ENCODE peak calls at places on chromosomes 13 and 19, in five cellular contexts. B is neural crest cell, S is OCI-LY7, P is mesothelial cell of epicardium, E is AG09319. K is an unnamed sample.

GRCh38 chr13:31765441-31765840 is 26.1 kb downstream of the RXFP2 start:
- DNase-seq in E (no peak), B (no peak), S (no peak), P (no peak), K (peak)

GRCh38 chr13:100203696-100204367 is 114.9 kb downstream of the PCCA start:
- DNase-seq in P (no peak), B (no peak), E (no peak), S (no peak), K (peak)

GRCh38 chr19:40592170-40592569 is 9.0 kb upstream of the LTBP4 start:
- DNase-seq in B (no peak), S (peak), P (no peak), E (no peak), K (peak)

GRCh38 chr19:34832581-34833112 is 59.6 kb upstream of the ZNF599 start:
- DNase-seq in S (no peak), E (no peak), P (no peak), B (no peak), K (no peak)

GRCh38 chr19:38842439-38843174 is 7.2 kb downstream of the HNRNPL start:
- DNase-seq in S (peak), B (no peak), E (no peak), P (no peak), K (no peak)

GRCh38 chr13:93862259-93862658 is 617.2 kb downstream of the DCT start:
- DNase-seq in P (no peak), E (no peak), S (no peak), B (no peak), K (peak)

GRCh38 chr13:37173214-37173613 is 67.8 kb upstream of the CSNK1A1L start:
- DNase-seq in E (peak), B (no peak), S (no peak), P (no peak), K (peak)

GRCh38 chr13:83215627-83216026 is 666.6 kb downstream of the SLITRK1 start:
- DNase-seq in B (no peak), S (no peak), P (no peak), E (peak), K (peak)

GRCh38 chr13:32267836-32268439 is 47.2 kb downstream of the ZAR1L start:
- DNase-seq in S (peak), E (no peak), B (no peak), P (no peak), K (no peak)

GRCh38 chr19:45179063-45179847 is 671 bp downstream of the BLOC1S3 start:
- DNase-seq in E (no peak), P (no peak), S (no peak), B (no peak), K (peak)

GRCh38 chr19:16371540-16371986 is 46.9 kb downstream of the KLF2 start:
- DNase-seq in B (no peak), P (no peak), E (no peak), S (peak), K (no peak)

GRCh38 chr19:41478875-41479756 is 36.2 kb downstream of the ERICH4 start:
- DNase-seq in P (no peak), B (no peak), S (no peak), E (no peak), K (no peak)

GRCh38 chr19:16496613-16496983 is 404 bp downstream of the C19orf44 start:
- DNase-seq in B (no peak), S (peak), E (no peak), P (no peak), K (peak)

GRCh38 chr13:52348983-52349780 is 56.8 kb downstream of the THSD1 start:
- DNase-seq in E (no peak), P (no peak), B (no peak), S (no peak), K (peak)

GRCh38 chr13:76720416-76720815 is 165.8 kb downstream of the KCTD12 start:
- DNase-seq in S (no peak), E (no peak), P (no peak), B (no peak), K (no peak)

GRCh38 chr19:42466521-42467436 is 24.0 kb upstream of the CXCL17 start:
- DNase-seq in S (peak), B (no peak), E (no peak), P (no peak), K (no peak)

GRCh38 chr13:61695147-61695546 is 279.5 kb upstream of the PCDH20 start:
- DNase-seq in P (no peak), B (no peak), E (no peak), S (no peak), K (peak)

GRCh38 chr19:12789098-12789903 is 2.0 kb upstream of the JUNB start:
- DNase-seq in E (no peak), P (no peak), B (no peak), S (no peak), K (no peak)

GRCh38 chr13:21047591-21048282 is 13.6 kb downstream of the LATS2 start:
- DNase-seq in P (no peak), E (no peak), B (no peak), S (no peak), K (no peak)

GRCh38 chr13:87331178-87331577 is 340.0 kb upstream of the SLITRK5 start:
- DNase-seq in B (no peak), S (no peak), E (no peak), P (no peak), K (no peak)

GRCh38 chr13:51912091-51912490 is 50.3 kb downstream of the CCDC70 start:
- DNase-seq in S (peak), B (no peak), E (no peak), P (no peak), K (no peak)

GRCh38 chr19:48397636-48398328 is 4.3 kb downstream of the GRIN2D start:
- DNase-seq in B (no peak), E (no peak), S (no peak), P (no peak), K (no peak)

GRCh38 chr13:51905787-51906186 is 44.0 kb downstream of the CCDC70 start:
- DNase-seq in E (no peak), B (no peak), S (no peak), P (no peak), K (no peak)

GRCh38 chr13:43878897-43879322 is 630 bp downstream of the CCDC122 start:
- DNase-seq in P (peak), B (peak), S (peak), E (peak), K (peak)

GRCh38 chr13:99800951-99801350 is 170.6 kb downstream of the ZIC5 start:
- DNase-seq in S (no peak), B (no peak), E (no peak), P (no peak), K (no peak)

GRCh38 chr19:47095707-47096704 is 17.6 kb downstream of the ZC3H4 start:
- DNase-seq in E (no peak), P (no peak), S (no peak), B (no peak), K (peak)

DNA sequence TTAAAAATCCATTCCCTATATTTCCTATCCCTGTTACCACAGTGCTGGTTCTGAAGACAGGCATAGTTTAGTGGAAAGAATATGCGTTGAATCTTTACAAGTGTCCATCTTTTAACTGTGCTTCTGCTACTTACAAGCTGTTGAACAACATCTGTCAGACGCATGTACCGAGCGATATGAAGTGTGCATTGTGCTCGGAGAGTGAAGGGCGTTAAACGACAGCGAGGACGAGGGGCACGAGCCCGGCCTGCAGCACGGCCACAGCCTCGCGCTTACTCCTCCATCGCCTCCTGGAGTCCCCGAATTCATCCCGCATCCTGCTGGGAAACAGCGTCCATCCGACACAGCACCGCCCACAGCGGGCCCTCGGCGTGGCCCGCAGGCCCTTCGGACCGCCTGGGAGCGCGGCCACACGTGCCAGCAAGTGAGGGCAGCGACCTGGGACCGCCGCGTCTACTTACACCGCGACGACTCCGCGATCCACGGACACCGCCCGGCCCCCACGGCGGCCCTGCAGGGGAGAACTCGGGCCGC is 512 bp downstream of the PCID2 start:
- DNase-seq in E (no peak), B (no peak), S (no peak), P (no peak), K (peak)
- TF ChIP-seq CTCF in E (peak), B (no peak), S (no peak), P (no peak), K (no peak)

GRCh38 chr13:29959086-29959485 is 108.7 kb upstream of the UBL3 start:
- DNase-seq in B (no peak), S (no peak), P (no peak), E (no peak), K (no peak)
- TF ChIP-seq CTCF in B (no peak), S (no peak), P (no peak), E (no peak), K (no peak)

DNA sequence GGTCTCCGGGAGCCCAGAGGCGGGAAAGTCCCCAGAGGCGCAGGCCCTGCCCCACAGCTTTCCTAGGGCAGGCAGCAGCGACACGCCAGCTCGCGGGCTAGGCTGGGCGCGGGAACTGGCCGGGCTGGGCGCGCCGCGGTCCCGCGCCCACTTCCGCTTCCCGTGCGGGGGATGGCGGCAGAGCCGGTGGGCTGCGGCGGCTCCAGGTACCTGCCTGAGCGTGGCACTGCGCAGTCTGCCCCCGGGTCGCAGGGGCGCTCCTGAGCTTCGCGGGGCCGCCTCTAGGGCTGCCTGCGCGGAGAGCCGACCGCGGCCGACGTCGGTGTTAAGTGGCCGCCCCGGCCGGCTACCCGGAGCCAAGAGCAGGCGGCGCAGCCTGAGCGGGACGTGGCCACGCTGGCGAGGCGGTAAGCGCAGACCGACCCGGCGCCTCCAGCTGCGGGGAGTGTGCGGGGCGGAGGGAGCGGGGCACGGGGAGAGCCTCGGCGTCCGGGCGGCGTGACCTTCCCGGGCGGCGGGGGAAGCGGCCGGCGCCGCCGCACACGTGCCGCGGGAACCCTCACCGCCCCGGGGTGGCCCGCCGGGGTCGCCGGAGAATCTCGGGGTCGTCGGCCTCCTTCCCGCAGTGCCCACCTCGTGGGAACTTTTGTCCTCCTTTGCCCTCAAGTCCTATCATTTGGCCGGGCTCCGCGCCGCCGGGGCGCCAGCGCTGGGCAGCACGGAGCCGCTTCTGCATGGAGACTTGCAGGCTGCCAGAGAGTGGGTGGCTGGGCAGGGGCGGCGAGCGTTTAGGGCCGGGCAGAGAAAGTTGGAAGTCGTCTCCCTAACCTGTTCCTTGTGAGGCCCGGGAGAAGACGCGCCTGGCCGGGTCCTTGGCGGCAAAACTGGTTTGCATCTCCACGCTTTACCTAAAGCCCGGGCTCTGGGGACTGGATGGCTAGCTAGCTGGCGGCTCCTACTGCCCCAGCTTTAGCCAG is 31.4 kb upstream of the MPHOSPH8 start:
- DNase-seq in B (peak), S (no peak), P (peak), E (no peak), K (peak)
- TF ChIP-seq CTCF in B (peak), S (no peak), P (no peak), E (no peak), K (no peak)

GRCh38 chr19:4976412-4977298 is 7.7 kb downstream of the KDM4B start:
- DNase-seq in S (no peak), P (no peak), B (no peak), E (peak), K (peak)
- TF ChIP-seq CTCF in S (peak), P (no peak), B (peak), E (peak), K (peak)

DNA sequence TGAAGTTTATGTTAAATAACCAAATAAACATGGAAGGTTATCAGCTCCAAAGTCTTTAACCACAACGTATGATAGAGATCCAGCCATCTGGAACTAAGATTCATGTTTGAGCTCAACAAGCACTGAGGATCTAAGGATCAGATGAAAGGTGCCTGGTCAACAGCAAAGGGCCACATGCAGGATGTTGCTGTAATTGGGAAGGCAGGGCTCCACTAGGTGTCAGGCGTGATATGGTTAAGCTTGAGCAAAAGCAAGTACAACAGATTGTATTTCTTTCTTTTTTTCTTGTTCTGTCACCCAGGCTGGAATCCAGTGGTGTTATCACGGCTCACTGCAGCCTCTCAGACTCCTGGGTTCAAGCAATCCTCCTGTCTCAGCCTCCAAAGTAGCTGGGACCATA is 12.0 kb downstream of the EBPL start:
- DNase-seq in P (no peak), B (no peak), E (no peak), S (peak), K (no peak)
- TF ChIP-seq CTCF in P (no peak), B (no peak), E (peak), S (peak), K (peak)